ENCODE peak calls at places on chromosomes 12 and 14, in nine cellular contexts. One of them, this sample, is unnamed. For H3K27me3, the result is how much of the 10 kb centered on the place peaks cover.

GRCh38 chr12:5690240-5690639 is 254.8 kb downstream of the ANO2 start:
- DNase-seq in hepatocyte: no peak
- DNase-seq in H7: no peak
- DNase-seq in IMR-90: no peak
- DNase-seq in pancreas: no peak
- DNase-seq in lung: no peak
- DNase-seq in BJ: no peak
- DNase-seq in thoracic aorta: no peak
- DNase-seq in mesenchymal stem cell: no peak
- DNase-seq in this sample: no peak

GRCh38 chr12:65593206-65593833 is 231.0 kb upstream of the HMGA2 start:
- DNase-seq in hepatocyte: peak
- DNase-seq in H7: no peak
- DNase-seq in IMR-90: no peak
- DNase-seq in pancreas: no peak
- DNase-seq in lung: no peak
- DNase-seq in BJ: peak
- DNase-seq in thoracic aorta: no peak
- DNase-seq in mesenchymal stem cell: no peak
- DNase-seq in this sample: no peak

GRCh38 chr14:68756071-68756481 is 36.8 kb downstream of the ZFP36L1 start:
- DNase-seq in hepatocyte: peak
- DNase-seq in H7: no peak
- DNase-seq in IMR-90: no peak
- DNase-seq in pancreas: no peak
- DNase-seq in lung: no peak
- DNase-seq in BJ: no peak
- DNase-seq in thoracic aorta: no peak
- DNase-seq in mesenchymal stem cell: no peak
- DNase-seq in this sample: no peak

GRCh38 chr12:111164833-111165232 is 204.1 kb downstream of the PHETA1 start:
- DNase-seq in hepatocyte: no peak
- DNase-seq in H7: no peak
- DNase-seq in IMR-90: no peak
- DNase-seq in pancreas: no peak
- DNase-seq in lung: no peak
- DNase-seq in BJ: no peak
- DNase-seq in thoracic aorta: no peak
- DNase-seq in mesenchymal stem cell: no peak
- DNase-seq in this sample: no peak

GRCh38 chr14:63759454-63759853 is 31.6 kb upstream of the SGPP1 start:
- DNase-seq in hepatocyte: no peak
- DNase-seq in H7: no peak
- DNase-seq in IMR-90: peak
- DNase-seq in pancreas: no peak
- DNase-seq in lung: no peak
- DNase-seq in BJ: peak
- DNase-seq in thoracic aorta: no peak
- DNase-seq in mesenchymal stem cell: no peak
- DNase-seq in this sample: no peak

GRCh38 chr12:117025481-117026151 is 73.6 kb downstream of the TESC start:
- DNase-seq in hepatocyte: peak
- DNase-seq in H7: peak
- DNase-seq in IMR-90: peak
- DNase-seq in pancreas: peak
- DNase-seq in lung: peak
- DNase-seq in BJ: no peak
- DNase-seq in thoracic aorta: no peak
- DNase-seq in mesenchymal stem cell: peak
- DNase-seq in this sample: peak

GRCh38 chr12:2286461-2287131 is 233.8 kb downstream of the CACNA1C start:
- DNase-seq in hepatocyte: no peak
- DNase-seq in H7: no peak
- DNase-seq in IMR-90: no peak
- DNase-seq in pancreas: no peak
- DNase-seq in lung: no peak
- DNase-seq in BJ: peak
- DNase-seq in thoracic aorta: no peak
- DNase-seq in mesenchymal stem cell: peak
- DNase-seq in this sample: no peak

GRCh38 chr12:47935196-47935595 is 28.2 kb upstream of the TMEM106C start:
- DNase-seq in hepatocyte: peak
- DNase-seq in H7: no peak
- DNase-seq in IMR-90: peak
- DNase-seq in pancreas: no peak
- DNase-seq in lung: no peak
- DNase-seq in BJ: peak
- DNase-seq in thoracic aorta: no peak
- DNase-seq in mesenchymal stem cell: peak
- DNase-seq in this sample: no peak

GRCh38 chr12:10175849-10176641 is 2.8 kb upstream of the TMEM52B start:
- DNase-seq in hepatocyte: peak
- DNase-seq in H7: no peak
- DNase-seq in IMR-90: no peak
- DNase-seq in pancreas: no peak
- DNase-seq in lung: no peak
- DNase-seq in BJ: no peak
- DNase-seq in thoracic aorta: no peak
- DNase-seq in mesenchymal stem cell: no peak
- DNase-seq in this sample: no peak

GRCh38 chr14:74571901-74572828 is 39.9 kb downstream of the LTBP2 start:
- DNase-seq in hepatocyte: peak
- DNase-seq in H7: no peak
- DNase-seq in IMR-90: peak
- DNase-seq in pancreas: no peak
- DNase-seq in lung: no peak
- DNase-seq in BJ: peak
- DNase-seq in thoracic aorta: no peak
- DNase-seq in mesenchymal stem cell: peak
- DNase-seq in this sample: no peak

GRCh38 chr12:47990351-47991105 is 13.7 kb downstream of the COL2A1 start:
- DNase-seq in hepatocyte: peak
- DNase-seq in H7: peak
- DNase-seq in IMR-90: peak
- DNase-seq in pancreas: no peak
- DNase-seq in lung: no peak
- DNase-seq in BJ: no peak
- DNase-seq in thoracic aorta: no peak
- DNase-seq in mesenchymal stem cell: no peak
- DNase-seq in this sample: no peak

GRCh38 chr12:48995061-48995879 is 3.9 kb downstream of the DDN start:
- DNase-seq in hepatocyte: peak
- DNase-seq in H7: peak
- DNase-seq in IMR-90: peak
- DNase-seq in pancreas: peak
- DNase-seq in lung: peak
- DNase-seq in BJ: no peak
- DNase-seq in thoracic aorta: no peak
- DNase-seq in mesenchymal stem cell: peak
- DNase-seq in this sample: peak

GRCh38 chr14:39230416-39230815 is 3.3 kb upstream of the MIA2 start:
- DNase-seq in hepatocyte: no peak
- DNase-seq in H7: no peak
- DNase-seq in IMR-90: peak
- DNase-seq in pancreas: no peak
- DNase-seq in lung: no peak
- DNase-seq in BJ: no peak
- DNase-seq in thoracic aorta: no peak
- DNase-seq in mesenchymal stem cell: peak
- DNase-seq in this sample: no peak

GRCh38 chr14:75147423-75148071 is 20.7 kb upstream of the NEK9 start:
- DNase-seq in hepatocyte: peak
- DNase-seq in H7: peak
- DNase-seq in IMR-90: peak
- DNase-seq in pancreas: peak
- DNase-seq in lung: peak
- DNase-seq in BJ: no peak
- DNase-seq in thoracic aorta: no peak
- DNase-seq in mesenchymal stem cell: peak
- DNase-seq in this sample: peak

GRCh38 chr12:51254592-51254991 is 15.6 kb downstream of the SMAGP start:
- DNase-seq in hepatocyte: no peak
- DNase-seq in H7: no peak
- DNase-seq in IMR-90: no peak
- DNase-seq in pancreas: no peak
- DNase-seq in lung: no peak
- DNase-seq in BJ: no peak
- DNase-seq in thoracic aorta: no peak
- DNase-seq in mesenchymal stem cell: no peak
- DNase-seq in this sample: no peak

GRCh38 chr12:19967001-19967400 is 401.3 kb upstream of the PDE3A start:
- DNase-seq in hepatocyte: no peak
- DNase-seq in H7: no peak
- DNase-seq in IMR-90: no peak
- DNase-seq in pancreas: no peak
- DNase-seq in lung: no peak
- DNase-seq in BJ: no peak
- DNase-seq in thoracic aorta: no peak
- DNase-seq in mesenchymal stem cell: no peak
- DNase-seq in this sample: no peak

GRCh38 chr12:9881988-9882387 is 699 bp downstream of the KLRF2 start:
- DNase-seq in hepatocyte: no peak
- DNase-seq in H7: no peak
- DNase-seq in IMR-90: no peak
- DNase-seq in pancreas: no peak
- DNase-seq in lung: no peak
- DNase-seq in BJ: no peak
- DNase-seq in thoracic aorta: no peak
- DNase-seq in mesenchymal stem cell: no peak
- DNase-seq in this sample: no peak

GRCh38 chr12:93895096-93895460 is 217.9 kb downstream of the CRADD start:
- DNase-seq in hepatocyte: no peak
- DNase-seq in H7: peak
- DNase-seq in IMR-90: peak
- DNase-seq in pancreas: no peak
- DNase-seq in lung: no peak
- DNase-seq in BJ: no peak
- DNase-seq in thoracic aorta: no peak
- DNase-seq in mesenchymal stem cell: no peak
- DNase-seq in this sample: no peak

GRCh38 chr14:60756847-60757246 is 22.3 kb downstream of the MNAT1 start:
- DNase-seq in hepatocyte: no peak
- DNase-seq in H7: no peak
- DNase-seq in IMR-90: peak
- DNase-seq in pancreas: no peak
- DNase-seq in lung: no peak
- DNase-seq in BJ: no peak
- DNase-seq in thoracic aorta: no peak
- DNase-seq in mesenchymal stem cell: no peak
- DNase-seq in this sample: no peak

GRCh38 chr14:104554608-104555401 is 24.8 kb upstream of the C14orf180 start:
- DNase-seq in hepatocyte: peak
- DNase-seq in H7: peak
- DNase-seq in IMR-90: no peak
- DNase-seq in pancreas: no peak
- DNase-seq in lung: no peak
- DNase-seq in BJ: no peak
- DNase-seq in thoracic aorta: no peak
- DNase-seq in mesenchymal stem cell: no peak
- DNase-seq in this sample: no peak

GRCh38 chr12:94100254-94100653 is 48.1 kb upstream of the PLXNC1 start:
- DNase-seq in hepatocyte: peak
- DNase-seq in H7: no peak
- DNase-seq in IMR-90: peak
- DNase-seq in pancreas: no peak
- DNase-seq in lung: no peak
- DNase-seq in BJ: no peak
- DNase-seq in thoracic aorta: no peak
- DNase-seq in mesenchymal stem cell: no peak
- DNase-seq in this sample: no peak

DNA sequence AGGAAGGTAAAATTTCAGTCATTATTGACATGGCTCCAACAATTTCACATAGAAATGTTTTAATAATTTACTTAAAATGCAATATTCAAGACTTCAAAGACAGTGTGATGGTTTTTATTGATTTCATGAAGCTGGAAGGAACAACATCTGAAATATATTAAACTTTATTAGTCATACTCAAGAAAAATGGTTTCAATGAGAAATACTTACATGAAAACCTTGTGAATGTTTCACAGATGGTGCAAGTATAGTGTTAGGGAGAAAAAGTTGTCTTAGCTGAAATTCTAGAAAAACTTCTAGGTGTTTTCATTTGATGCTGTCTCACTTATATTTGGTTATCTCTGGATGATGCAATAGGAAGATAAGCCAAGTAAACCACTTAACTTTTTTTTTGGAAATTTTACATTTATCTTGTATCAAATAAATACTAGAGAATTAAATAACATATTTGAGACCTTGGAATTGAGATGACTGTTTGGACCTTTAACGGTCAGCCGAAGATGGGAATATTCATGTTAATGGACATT is 65.5 kb downstream of the PELI2 start:
- DNase-seq in hepatocyte: no peak
- DNase-seq in H7: no peak
- DNase-seq in IMR-90: peak
- DNase-seq in pancreas: no peak
- DNase-seq in lung: no peak
- DNase-seq in BJ: no peak
- DNase-seq in thoracic aorta: no peak
- DNase-seq in mesenchymal stem cell: no peak
- DNase-seq in this sample: no peak
- H3K27me3 ChIP-seq in hepatocyte: under half
- H3K27me3 ChIP-seq in H7: under half
- H3K27me3 ChIP-seq in IMR-90: under half
- H3K27me3 ChIP-seq in pancreas: under half
- H3K27me3 ChIP-seq in lung: under half
- H3K27me3 ChIP-seq in BJ: under half
- H3K27me3 ChIP-seq in thoracic aorta: under half
- H3K27me3 ChIP-seq in mesenchymal stem cell: under half
- H3K27me3 ChIP-seq in this sample: under half

GRCh38 chr14:36513012-36513420 is 7.0 kb downstream of the NKX2-1 start:
- DNase-seq in hepatocyte: no peak
- DNase-seq in H7: peak
- DNase-seq in IMR-90: no peak
- DNase-seq in pancreas: no peak
- DNase-seq in lung: no peak
- DNase-seq in BJ: no peak
- DNase-seq in thoracic aorta: no peak
- DNase-seq in mesenchymal stem cell: no peak
- DNase-seq in this sample: peak
- H3K27me3 ChIP-seq in hepatocyte: half or more
- H3K27me3 ChIP-seq in H7: half or more
- H3K27me3 ChIP-seq in IMR-90: half or more
- H3K27me3 ChIP-seq in pancreas: under half
- H3K27me3 ChIP-seq in lung: under half
- H3K27me3 ChIP-seq in BJ: half or more
- H3K27me3 ChIP-seq in thoracic aorta: under half
- H3K27me3 ChIP-seq in mesenchymal stem cell: half or more
- H3K27me3 ChIP-seq in this sample: half or more

GRCh38 chr12:54005853-54006699 is 2.7 kb upstream of the HOXC8 start:
- DNase-seq in hepatocyte: peak
- DNase-seq in H7: peak
- DNase-seq in IMR-90: peak
- DNase-seq in pancreas: peak
- DNase-seq in lung: peak
- DNase-seq in BJ: no peak
- DNase-seq in thoracic aorta: peak
- DNase-seq in mesenchymal stem cell: peak
- DNase-seq in this sample: peak
- H3K27me3 ChIP-seq in hepatocyte: half or more
- H3K27me3 ChIP-seq in H7: half or more
- H3K27me3 ChIP-seq in IMR-90: half or more
- H3K27me3 ChIP-seq in pancreas: under half
- H3K27me3 ChIP-seq in lung: under half
- H3K27me3 ChIP-seq in BJ: under half
- H3K27me3 ChIP-seq in thoracic aorta: under half
- H3K27me3 ChIP-seq in mesenchymal stem cell: under half
- H3K27me3 ChIP-seq in this sample: half or more

GRCh38 chr12:54004063-54004840 is 4.3 kb downstream of the HOXC9 start:
- DNase-seq in hepatocyte: no peak
- DNase-seq in H7: no peak
- DNase-seq in IMR-90: no peak
- DNase-seq in pancreas: no peak
- DNase-seq in lung: no peak
- DNase-seq in BJ: no peak
- DNase-seq in thoracic aorta: no peak
- DNase-seq in mesenchymal stem cell: no peak
- DNase-seq in this sample: no peak
- H3K27me3 ChIP-seq in hepatocyte: half or more
- H3K27me3 ChIP-seq in H7: half or more
- H3K27me3 ChIP-seq in IMR-90: half or more
- H3K27me3 ChIP-seq in pancreas: under half
- H3K27me3 ChIP-seq in lung: under half
- H3K27me3 ChIP-seq in BJ: under half
- H3K27me3 ChIP-seq in thoracic aorta: under half
- H3K27me3 ChIP-seq in mesenchymal stem cell: under half
- H3K27me3 ChIP-seq in this sample: half or more

This sample was measured in neural progenitor cell.